ENCODE peak calls at places on chromosomes 7 and 10, in eight cellular contexts. J, K, Y, R, E, D, N and V are unnamed samples.

GRCh38 chr7:49974035-49974434 is 119.0 kb downstream of the ZPBP start:
- DNase-seq in E (no peak), K (no peak), N (no peak), D (no peak), Y (no peak), J (no peak), R (no peak), V (no peak)

GRCh38 chr10:88525371-88526079 is 57.6 kb downstream of the RNLS start:
- DNase-seq in N (no peak), Y (no peak), E (peak; percentile 70), J (no peak), D (peak; percentile 60), R (no peak), K (no peak), V (no peak)

GRCh38 chr7:73599151-73599882 is 20.9 kb upstream of the TBL2 start:
- DNase-seq in K (no peak), J (no peak), D (no peak), Y (no peak), N (no peak), R (no peak), E (no peak), V (no peak)

GRCh38 chr10:97321032-97321806 is 2.1 kb downstream of the FRAT1 start:
- DNase-seq in R (peak; percentile 73), E (no peak), Y (peak; percentile 70), J (peak; percentile 55), D (peak; percentile 49), N (peak; percentile 73), K (no peak), V (peak; percentile 79)

GRCh38 chr7:13278020-13278419 is 590.6 kb downstream of the ARL4A start:
- DNase-seq in Y (no peak), J (no peak), K (no peak), E (no peak), R (no peak), D (no peak), N (no peak), V (no peak)

GRCh38 chr10:32947586-32947985 is 10.4 kb downstream of the ITGB1 start:
- DNase-seq in R (no peak), J (no peak), K (no peak), E (no peak), D (no peak), Y (no peak), N (no peak), V (no peak)

GRCh38 chr10:101716891-101717659 is 22.1 kb upstream of the FBXW4 start:
- DNase-seq in Y (no peak), D (no peak), K (peak; percentile 86), R (no peak), J (no peak), N (no peak), E (no peak), V (no peak)

GRCh38 chr7:70632400-70632799 is 499.5 kb upstream of the GALNT17 start:
- DNase-seq in Y (no peak), R (no peak), K (no peak), J (no peak), D (no peak), E (no peak), N (no peak), V (no peak)

GRCh38 chr7:157568785-157569584 is 232.2 kb downstream of the DNAJB6 start:
- DNase-seq in R (peak; percentile 74), J (peak; percentile 52), E (peak; percentile 28), Y (peak; percentile 69), K (no peak), N (peak; percentile 77), D (peak; percentile 38), V (peak; percentile 81)

GRCh38 chr10:99466632-99467031 is 36.2 kb upstream of the GOT1 start:
- DNase-seq in R (no peak), J (no peak), D (peak; percentile 13), N (peak; percentile 67), E (peak; percentile 11), Y (no peak), K (no peak), V (no peak)

GRCh38 chr10:88792656-88793055 is 9.9 kb upstream of the LIPM start:
- DNase-seq in Y (peak; percentile 48), N (no peak), K (peak; percentile 31), R (peak; percentile 71), D (peak; percentile 10), J (peak; percentile 20), E (peak; percentile 86), V (no peak)

GRCh38 chr7:74174606-74175082 is 488 bp downstream of the EIF4H start:
- DNase-seq in J (peak; percentile 27), R (peak; percentile 76), D (peak; percentile 48), N (peak; percentile 78), K (peak; percentile 15), Y (peak; percentile 82), E (peak; percentile 51), V (peak; percentile 84)

GRCh38 chr7:158120313-158120712 is 467.3 kb downstream of the PTPRN2 start:
- DNase-seq in J (no peak), K (no peak), N (peak; percentile 19), D (no peak), R (no peak), E (no peak), Y (no peak), V (no peak)

GRCh38 chr7:141563956-141564623 is 12.9 kb downstream of the AGK start:
- DNase-seq in J (no peak), N (no peak), R (no peak), D (no peak), Y (no peak), E (no peak), K (peak; percentile 9), V (no peak)

GRCh38 chr10:126903646-126904360 is 1.4 kb upstream of the DOCK1 start:
- DNase-seq in E (no peak), Y (no peak), K (no peak), D (no peak), J (no peak), N (no peak), R (no peak), V (no peak)

GRCh38 chr7:47181609-47182264 is 400.2 kb downstream of the TNS3 start:
- DNase-seq in N (no peak), K (no peak), R (no peak), Y (no peak), J (peak; percentile 52), E (no peak), D (peak; percentile 18), V (no peak)

DNA sequence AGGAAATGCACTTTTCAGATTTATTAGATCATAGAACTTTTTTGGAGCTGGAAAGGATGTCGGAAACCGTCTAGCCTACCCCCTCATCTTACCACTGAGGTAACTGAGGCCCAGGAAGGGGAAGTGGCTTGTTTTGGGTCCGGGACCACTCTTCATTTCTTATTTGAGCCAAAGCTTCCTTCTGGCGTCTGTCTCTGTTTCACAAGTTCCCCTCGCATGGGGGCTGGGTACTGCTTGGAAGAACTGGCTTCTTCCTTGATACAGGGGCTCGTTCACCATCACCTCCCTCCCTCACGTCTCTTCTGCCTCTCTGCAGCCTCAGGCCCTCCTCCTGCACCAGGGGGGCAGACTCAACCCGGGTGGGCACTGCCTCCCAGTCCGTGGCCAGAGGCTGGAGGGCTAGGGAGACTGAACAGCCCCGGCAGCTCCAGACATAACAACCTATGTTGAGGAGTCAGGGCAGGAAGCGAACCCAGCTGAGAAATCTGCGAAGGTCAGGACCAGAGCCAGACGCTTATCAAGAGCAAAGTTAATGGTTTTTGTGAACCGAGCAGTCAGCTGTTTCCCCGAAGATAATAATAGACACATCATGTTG is 12.9 kb downstream of the HTRA1 start:
- DNase-seq in D (no peak), E (no peak), R (no peak), K (no peak), N (no peak), J (no peak), Y (no peak), V (peak; percentile 66)
- H3K4me3 ChIP-seq in D (no peak overlapping the region), E (no peak overlapping the region), R (no peak overlapping the region), K (no peak overlapping the region), N (no peak overlapping the region), J (peak overlapping the region; percentile 39), Y (no peak overlapping the region), V (peak overlapping the region; percentile 5)

GRCh38 chr7:116953372-116953726 is at the start of gene ST7:
- DNase-seq in R (no peak), J (peak; percentile 51), E (peak; percentile 70), Y (peak; percentile 86), D (peak; percentile 64), N (peak; percentile 83), K (peak; percentile 68), V (peak; percentile 86)
- H3K4me1 ChIP-seq in R (peaks cover 29% of the 10 kb centered on the region), J (peaks cover 57% of the 10 kb centered on the region), E (no peaks in the 10 kb centered on the region), Y (peaks cover 27% of the 10 kb centered on the region), D (peaks cover 5% of the 10 kb centered on the region), N (peaks cover 43% of the 10 kb centered on the region), K (peaks cover 28% of the 10 kb centered on the region), V (peaks cover 18% of the 10 kb centered on the region)

GRCh38 chr7:2354173-2355078 is at the start of gene EIF3B:
- DNase-seq in Y (peak; percentile 96), N (peak; percentile 95), D (peak; percentile 91), K (peak; percentile 85), J (peak; percentile 87), R (peak; percentile 94), E (peak; percentile 98), V (peak; percentile 96)

GRCh38 chr7:2350055-2350454 is 4.6 kb upstream of the EIF3B start:
- DNase-seq in J (no peak), R (no peak), Y (no peak), E (no peak), K (no peak), D (no peak), N (no peak), V (no peak)

GRCh38 chr7:2355079-2356008 is 717 bp downstream of the EIF3B start:
- DNase-seq in E (no peak), K (no peak), Y (peak; percentile 54), J (no peak), N (no peak), D (peak; percentile 19), R (peak; percentile 67), V (no peak)

GRCh38 chr7:2353650-2354172 is 916 bp upstream of the EIF3B start:
- DNase-seq in K (peak; percentile 81), Y (peak; percentile 95), N (peak; percentile 94), E (peak; percentile 92), D (peak; percentile 91), J (peak; percentile 91), R (peak; percentile 96), V (peak; percentile 96)

GRCh38 chr7:2353113-2353512 is 1.5 kb upstream of the EIF3B start:
- DNase-seq in N (no peak), J (no peak), K (no peak), Y (no peak), R (no peak), D (no peak), E (no peak), V (no peak)
- H3K4me3 ChIP-seq in N (peak overlapping the region; percentile 97), J (peak overlapping the region; percentile 99), K (peak overlapping the region; percentile 99), Y (peak overlapping the region; percentile 98), R (peak overlapping the region; percentile 99), D (peak overlapping the region; percentile 87), E (peak overlapping the region; percentile 91), V (peak overlapping the region; percentile 89)

GRCh38 chr7:150973571-150974451 is 4.3 kb downstream of the KCNH2 start:
- DNase-seq in Y (no peak), E (no peak), R (no peak), J (no peak), K (no peak), N (no peak), D (peak; percentile 77), V (no peak)

GRCh38 chr7:150971242-150972048 is 6.7 kb downstream of the KCNH2 start:
- DNase-seq in R (no peak), Y (no peak), N (no peak), J (peak; percentile 52), E (no peak), K (no peak), D (no peak), V (no peak)

GRCh38 chr7:150970424-150970823 is 7.7 kb downstream of the KCNH2 start:
- DNase-seq in E (no peak), Y (no peak), N (no peak), D (no peak), J (no peak), K (no peak), R (no peak), V (no peak)

GRCh38 chr7:150972746-150973145 is 5.4 kb downstream of the KCNH2 start:
- DNase-seq in D (no peak), N (no peak), J (no peak), Y (no peak), K (no peak), R (no peak), E (no peak), V (no peak)

GRCh38 chr7:150972094-150972493 is 6.0 kb downstream of the KCNH2 start:
- DNase-seq in K (no peak), E (peak; percentile 25), N (peak; percentile 97), D (peak; percentile 69), Y (no peak), R (no peak), J (peak; percentile 85), V (no peak)
- H3K4me1 ChIP-seq in K (no peaks in the 10 kb centered on the region), E (no peaks in the 10 kb centered on the region), N (peaks cover 100% of the 10 kb centered on the region), D (peaks cover 35% of the 10 kb centered on the region), Y (peaks cover 24% of the 10 kb centered on the region), R (peaks cover 19% of the 10 kb centered on the region), J (peaks cover 91% of the 10 kb centered on the region), V (peaks cover 3% of the 10 kb centered on the region)